ENCODE peak calls at places on chromosomes 12 and 14, in six cellular contexts. A is HL-60, L is Panc1, T is A549, U is GM23338, S is GM12878. W is an unnamed sample.

GRCh38 chr14:24056800-24057184 is 5.0 kb downstream of the CARMIL3 start:
- DNase-seq in A (no peak), L (no peak), T (no peak), U (no peak), S (no peak), W (no peak)

GRCh38 chr14:85316701-85317100 is 213.2 kb upstream of the FLRT2 start:
- DNase-seq in A (no peak), L (no peak), T (no peak), U (no peak), S (no peak), W (no peak)

GRCh38 chr12:102568151-102568815 is 87.9 kb upstream of the IGF1 start:
- DNase-seq in A (no peak), L (no peak), T (no peak), U (no peak), S (no peak), W (no peak)

GRCh38 chr14:103072595-103073366 is 11.2 kb upstream of the LBHD2 start:
- DNase-seq in A (no peak), L (no peak), T (peak), U (no peak), S (no peak), W (no peak)

GRCh38 chr12:129083121-129083520 is 229.8 kb downstream of the GLT1D1 start:
- DNase-seq in A (no peak), L (no peak), T (no peak), U (no peak), S (no peak), W (no peak)

GRCh38 chr14:58716706-58717105 is 78.9 kb downstream of the DACT1 start:
- DNase-seq in A (no peak), L (no peak), T (no peak), U (no peak), S (no peak), W (no peak)

GRCh38 chr12:111819191-111820158 is 22.6 kb upstream of the MAPKAPK5 start:
- DNase-seq in A (no peak), L (no peak), T (no peak), U (no peak), S (no peak), W (no peak)

GRCh38 chr14:32430326-32430725 is 101.2 kb downstream of the AKAP6 start:
- DNase-seq in A (no peak), L (no peak), T (no peak), U (no peak), S (no peak), W (peak)

GRCh38 chr12:62259311-62259992 is 752 bp upstream of the USP15 start:
- DNase-seq in A (peak), L (no peak), T (peak), U (peak), S (no peak), W (no peak)

GRCh38 chr12:109609256-109609821 is 35.7 kb downstream of the MVK start:
- DNase-seq in A (no peak), L (no peak), T (no peak), U (no peak), S (no peak), W (no peak)

GRCh38 chr12:125861299-125862281 is 796.4 kb downstream of the AACS start:
- DNase-seq in A (no peak), L (no peak), T (no peak), U (peak), S (no peak), W (peak)

GRCh38 chr14:79552778-79553177 is 658.5 kb downstream of the DIO2 start:
- DNase-seq in A (no peak), L (no peak), T (no peak), U (peak), S (no peak), W (no peak)

GRCh38 chr12:6039894-6040601 is 84.4 kb downstream of the VWF start:
- DNase-seq in A (peak), L (peak), T (peak), U (peak), S (no peak), W (peak)

GRCh38 chr14:90443161-90444076 is 46.6 kb downstream of the CALM1 start:
- DNase-seq in A (no peak), L (no peak), T (no peak), U (no peak), S (no peak), W (no peak)

GRCh38 chr14:90440592-90440991 is 43.8 kb downstream of the CALM1 start:
- DNase-seq in A (no peak), L (no peak), T (no peak), U (no peak), S (no peak), W (no peak)

GRCh38 chr14:90446405-90446804 is 49.6 kb downstream of the CALM1 start:
- DNase-seq in A (no peak), L (no peak), T (no peak), U (no peak), S (no peak), W (no peak)

GRCh38 chr14:90445011-90445410 is 48.2 kb downstream of the CALM1 start:
- DNase-seq in A (no peak), L (no peak), T (no peak), U (peak), S (no peak), W (peak)

GRCh38 chr14:90444077-90444696 is 47.4 kb downstream of the CALM1 start:
- DNase-seq in A (no peak), L (no peak), T (no peak), U (no peak), S (no peak), W (no peak)
- TF ChIP-seq REST in A (no peak), L (no peak), T (no peak), U (no peak), S (no peak), W (no peak)

DNA sequence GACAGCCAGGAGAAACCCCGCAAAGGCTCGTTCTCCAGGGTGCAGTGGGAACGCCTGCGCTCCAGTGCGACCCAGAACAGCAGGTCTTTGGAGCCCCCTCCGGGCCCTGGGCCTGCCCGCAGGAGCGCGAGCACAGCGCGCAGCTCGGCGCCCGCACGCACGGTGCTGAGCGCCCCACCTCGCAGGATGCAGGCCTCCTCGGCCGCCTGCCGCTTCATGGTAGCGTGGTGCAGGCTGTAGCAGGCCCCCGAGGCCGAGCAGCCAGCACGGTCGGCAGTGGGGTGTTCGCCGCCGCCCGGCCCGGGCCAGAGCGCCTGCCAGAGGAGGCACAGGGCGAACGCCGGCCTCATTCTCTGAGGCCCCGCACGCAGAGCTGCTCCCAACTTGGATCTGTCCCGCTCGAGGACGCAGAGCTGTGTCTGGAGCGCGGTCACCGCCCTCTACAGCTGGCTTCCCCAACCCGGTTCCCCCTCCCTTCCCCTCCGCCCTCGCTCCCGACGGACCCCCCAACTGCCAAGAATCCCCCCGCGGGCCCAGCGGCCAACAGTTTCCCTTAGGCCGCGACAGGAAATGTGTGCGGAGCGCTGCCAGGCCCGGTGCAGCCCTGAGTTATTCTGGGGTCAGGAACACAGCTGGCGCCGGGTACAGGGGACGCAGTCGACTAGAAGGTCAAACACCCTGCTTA is at the start of gene CLEC14A:
- DNase-seq in A (no peak), L (no peak), T (no peak), U (peak), S (no peak), W (no peak)
- TF ChIP-seq REST in A (no peak), L (no peak), T (no peak), U (no peak), S (no peak), W (no peak)

GRCh38 chr12:4109826-4110225 is 163.7 kb upstream of the CCND2 start:
- DNase-seq in A (no peak), L (no peak), T (no peak), U (no peak), S (no peak), W (no peak)

GRCh38 chr12:4107911-4108697 is 165.5 kb upstream of the CCND2 start:
- DNase-seq in A (no peak), L (no peak), T (no peak), U (no peak), S (no peak), W (no peak)

GRCh38 chr12:4106617-4107016 is 166.9 kb upstream of the CCND2 start:
- DNase-seq in A (no peak), L (no peak), T (no peak), U (no peak), S (no peak), W (no peak)

GRCh38 chr12:4108803-4109345 is 164.7 kb upstream of the CCND2 start:
- DNase-seq in A (no peak), L (no peak), T (no peak), U (no peak), S (no peak), W (no peak)

DNA sequence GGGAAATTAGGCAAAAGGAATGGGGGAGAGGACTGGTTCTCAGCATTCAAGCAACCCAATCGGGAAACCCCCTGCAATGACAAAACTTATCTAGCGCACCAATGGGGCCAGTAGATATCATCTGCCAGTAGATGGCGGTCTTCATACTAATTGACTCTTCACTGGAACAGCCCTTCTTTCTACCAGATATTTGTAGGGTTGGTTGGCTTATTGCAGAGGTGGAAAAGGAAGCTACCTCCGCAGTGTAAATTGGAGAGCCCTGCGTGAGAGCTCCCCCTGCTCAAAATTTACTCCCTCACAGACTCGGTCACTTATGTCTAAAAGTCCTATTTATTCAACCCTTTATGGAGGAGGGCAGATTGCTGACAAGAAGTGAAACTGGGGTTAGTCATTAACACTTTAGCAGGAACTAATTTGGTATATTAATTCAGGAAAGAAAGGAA is 166.1 kb upstream of the CCND2 start:
- DNase-seq in A (peak), L (peak), T (peak), U (peak), S (peak), W (peak)
- TF ChIP-seq REST in A (no peak), L (no peak), T (no peak), U (no peak), S (no peak), W (no peak)

DNA sequence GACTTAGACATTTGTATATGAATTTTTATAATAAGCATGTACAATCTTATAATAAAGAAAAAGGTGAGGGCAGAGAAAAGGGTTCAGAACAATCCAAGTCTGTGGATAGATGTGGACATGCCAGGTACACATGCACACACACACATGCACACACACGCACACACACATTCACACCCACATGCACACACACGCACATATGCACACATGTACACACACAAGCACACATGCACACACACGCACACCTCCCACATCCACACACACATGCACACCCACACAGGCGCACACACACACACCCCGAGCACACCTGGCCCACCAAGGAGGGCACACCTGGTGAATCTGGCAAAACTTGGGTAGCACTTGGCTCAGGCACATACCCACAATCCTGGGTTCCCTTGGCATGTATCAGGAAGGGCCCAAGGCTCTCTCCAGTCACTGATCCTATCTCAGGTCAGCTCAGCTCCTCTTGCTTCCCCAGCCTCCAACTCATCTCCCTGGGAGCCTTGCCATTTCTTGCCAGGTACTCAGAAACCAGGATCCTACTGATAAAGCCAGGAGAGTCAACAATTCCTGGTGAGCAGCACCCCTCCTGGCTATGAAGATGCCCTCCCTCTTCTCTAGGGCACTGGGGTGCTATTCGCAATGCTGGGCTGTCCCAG is 18.6 kb upstream of the TMEM106C start:
- DNase-seq in A (no peak), L (no peak), T (no peak), U (no peak), S (no peak), W (no peak)
- TF ChIP-seq REST in A (no peak), L (no peak), T (no peak), U (no peak), S (no peak), W (no peak)

GRCh38 chr12:49174218-49174617 is 14.7 kb downstream of the TUBA1A start:
- DNase-seq in A (no peak), L (no peak), T (no peak), U (no peak), S (no peak), W (no peak)
- TF ChIP-seq REST in A (no peak), L (no peak), T (no peak), U (no peak), S (no peak), W (no peak)

GRCh38 chr14:72457641-72458040 is 436.3 kb downstream of the DPF3 start:
- DNase-seq in A (no peak), L (no peak), T (peak), U (no peak), S (no peak), W (no peak)
- TF ChIP-seq REST in A (no peak), L (no peak), T (no peak), U (no peak), S (no peak), W (no peak)